ENCODE peak calls at places on chromosomes 7 and 10, in five cellular contexts. B is body of pancreas; F is tibial artery; W is naive thymus-derived CD4-positive, alpha-beta T cell; O is adrenal gland. X is an unnamed sample. For H3K4me1, the result is how much of the 10 kb centered on the place peaks cover.

GRCh38 chr10:74851834-74852233 is 25.4 kb downstream of the KAT6B start:
- DNase-seq in B (no peak), F (no peak), W (no peak), O (no peak), X (no peak)

GRCh38 chr10:19592276-19592675 is 224.0 kb upstream of the PLXDC2 start:
- DNase-seq in B (no peak), F (no peak), W (no peak), O (peak), X (no peak)

GRCh38 chr7:41874206-41874770 is 171.4 kb upstream of the INHBA start:
- DNase-seq in B (no peak), F (no peak), W (no peak), O (no peak), X (no peak)

GRCh38 chr7:1705856-1706255 is 35.8 kb downstream of the ELFN1 start:
- DNase-seq in B (peak), F (no peak), W (no peak), O (no peak), X (no peak)

GRCh38 chr7:83594076-83594475 is 54.9 kb downstream of the SEMA3E start:
- DNase-seq in B (no peak), F (no peak), W (no peak), O (no peak), X (no peak)

GRCh38 chr7:116162992-116163391 is 47.3 kb upstream of the TES start:
- DNase-seq in B (no peak), F (no peak), W (no peak), O (no peak), X (no peak)

GRCh38 chr7:75900617-75901315 is 14.2 kb upstream of the POR start:
- DNase-seq in B (no peak), F (no peak), W (no peak), O (no peak), X (no peak)

GRCh38 chr7:1447112-1447511 is 12.2 kb downstream of the MICALL2 start:
- DNase-seq in B (no peak), F (no peak), W (no peak), O (no peak), X (no peak)

GRCh38 chr10:17219024-17219423 is 9.0 kb upstream of the VIM start:
- DNase-seq in B (no peak), F (no peak), W (no peak), O (no peak), X (no peak)

GRCh38 chr10:1123198-1123597 is 67.0 kb downstream of the WDR37 start:
- DNase-seq in B (no peak), F (no peak), W (no peak), O (peak), X (no peak)

GRCh38 chr10:47255033-47255813 is 44.8 kb upstream of the GDF10 start:
- DNase-seq in B (no peak), F (no peak), W (no peak), O (no peak), X (no peak)

GRCh38 chr7:94655884-94656657 is at the start of gene SGCE:
- DNase-seq in B (peak), F (peak), W (peak), O (peak), X (peak)

GRCh38 chr7:94657771-94658693 is 2.1 kb upstream of the SGCE start:
- DNase-seq in B (peak), F (peak), W (peak), O (peak), X (peak)

GRCh38 chr7:94655562-94655883 is 410 bp downstream of the SGCE start:
- DNase-seq in B (peak), F (peak), W (no peak), O (no peak), X (no peak)

GRCh38 chr7:94656658-94656924 is 658 bp upstream of the SGCE start:
- DNase-seq in B (no peak), F (no peak), W (no peak), O (no peak), X (no peak)

GRCh38 chr7:94656925-94657731 is 1.2 kb upstream of the SGCE start:
- DNase-seq in B (no peak), F (no peak), W (peak), O (peak), X (no peak)
- H3K27ac ChIP-seq in B (peak), F (peak), W (no peak), O (no peak), X (peak)

GRCh38 chr10:124652200-124652599 is 92.0 kb downstream of the FAM53B start:
- DNase-seq in B (no peak), F (no peak), W (no peak), O (no peak), X (no peak)

GRCh38 chr10:124649209-124649608 is 95.0 kb downstream of the FAM53B start:
- DNase-seq in B (no peak), F (no peak), W (no peak), O (peak), X (peak)

GRCh38 chr10:124651402-124651887 is 92.7 kb downstream of the FAM53B start:
- DNase-seq in B (no peak), F (no peak), W (no peak), O (no peak), X (no peak)

GRCh38 chr10:124650263-124650662 is 93.9 kb downstream of the FAM53B start:
- DNase-seq in B (no peak), F (no peak), W (no peak), O (no peak), X (no peak)

GRCh38 chr10:124650820-124651401 is 93.3 kb downstream of the FAM53B start:
- DNase-seq in B (no peak), F (no peak), W (peak), O (no peak), X (no peak)
- H3K4me1 ChIP-seq in B (under half), F (under half), W (half or more), O (half or more), X (under half)

DNA sequence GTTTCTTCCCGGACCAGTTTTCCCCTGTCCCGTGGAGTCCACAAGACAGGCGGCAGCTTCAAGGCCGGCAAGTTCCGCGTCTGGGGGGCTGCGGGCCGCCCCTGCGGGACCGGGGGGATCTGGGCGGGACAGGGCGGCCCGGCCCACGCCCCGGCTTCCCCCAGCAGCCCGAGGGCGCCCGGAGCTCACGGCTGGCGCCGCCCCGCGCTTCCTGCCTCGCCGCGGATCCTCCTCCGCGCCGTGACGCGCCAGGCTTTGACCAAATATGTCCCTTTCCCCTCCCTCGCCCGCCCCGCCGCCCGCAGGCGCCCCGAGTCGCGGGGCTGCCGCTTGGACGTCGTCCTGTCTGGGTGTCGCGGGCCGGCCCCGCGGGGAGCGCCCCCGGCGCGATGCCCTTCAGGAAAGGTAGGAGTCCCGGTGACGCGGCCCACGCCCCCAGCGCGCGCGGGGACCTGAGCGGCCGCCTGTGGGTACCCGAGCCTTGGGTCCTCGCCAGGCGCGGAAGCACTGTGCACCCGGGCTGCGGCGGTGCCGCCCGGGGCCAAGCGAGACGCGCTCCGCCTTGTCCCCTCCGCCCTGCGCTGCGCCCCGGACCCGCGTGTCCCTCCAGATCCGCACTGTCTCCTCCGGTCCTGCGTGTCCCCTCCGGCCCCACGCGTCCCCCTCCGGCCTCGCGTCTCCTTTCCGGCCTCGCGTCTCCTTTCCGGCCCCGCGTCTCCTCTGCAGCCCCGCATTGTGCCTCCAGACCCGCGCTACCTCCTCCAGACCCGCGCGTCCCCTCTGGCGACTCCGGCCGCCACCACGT is 56.0 kb downstream of the RBM17 start:
- DNase-seq in B (peak), F (peak), W (peak), O (peak), X (peak)
- H3K27ac ChIP-seq in B (peak), F (peak), W (peak), O (no peak), X (peak)

GRCh38 chr10:130050008-130050407 is 60.6 kb downstream of the C10orf143 start:
- DNase-seq in B (no peak), F (peak), W (no peak), O (no peak), X (no peak)
- H3K4me1 ChIP-seq in B (under half), F (under half), W (under half), O (under half), X (under half)

DNA sequence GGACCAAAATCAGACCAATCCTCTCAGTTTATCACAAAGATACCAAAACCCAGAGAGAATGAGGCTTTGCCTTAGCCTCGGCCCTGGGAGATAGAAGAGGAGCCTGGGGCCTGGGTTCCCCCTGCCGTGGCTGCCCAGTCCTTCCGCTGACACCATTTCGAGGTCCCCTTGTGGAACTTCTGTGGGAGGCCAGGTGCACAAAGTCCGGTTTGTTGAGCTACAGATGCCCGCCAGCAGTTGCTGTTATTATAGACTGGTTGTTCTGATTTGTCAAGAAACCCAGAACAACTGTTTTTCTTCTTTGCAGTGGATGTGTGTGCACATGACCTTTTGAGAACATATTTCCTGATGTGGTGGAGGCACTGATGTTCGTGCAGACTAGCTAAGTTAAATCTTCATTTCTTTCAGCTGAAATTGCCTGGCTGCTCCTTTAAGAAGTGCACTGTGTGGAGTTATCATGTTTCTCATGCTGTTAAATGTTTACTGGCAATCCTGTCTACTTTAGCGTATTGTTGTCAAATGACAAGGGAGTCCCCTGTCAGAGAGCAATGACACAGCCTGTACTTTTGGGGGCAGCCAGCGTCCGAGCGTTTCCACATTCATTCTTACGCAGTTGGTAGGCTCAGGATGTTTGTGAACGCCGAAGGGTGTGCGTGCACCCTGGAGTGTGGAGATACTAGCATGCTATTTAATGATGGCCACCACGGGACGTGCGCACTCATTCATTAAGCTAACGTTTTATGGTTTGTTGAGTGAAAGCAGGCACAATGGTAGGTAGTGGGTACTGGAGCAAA is 47.8 kb downstream of the CUX1 start:
- DNase-seq in B (no peak), F (no peak), W (no peak), O (no peak), X (no peak)
- H3K27ac ChIP-seq in B (no peak), F (no peak), W (no peak), O (no peak), X (no peak)

GRCh38 chr7:8923164-8923806 is 489.9 kb downstream of the NXPH1 start:
- DNase-seq in B (no peak), F (no peak), W (no peak), O (no peak), X (no peak)

GRCh38 chr7:8922726-8923125 is 489.3 kb downstream of the NXPH1 start:
- DNase-seq in B (no peak), F (no peak), W (no peak), O (no peak), X (no peak)
- H3K4me1 ChIP-seq in B (under half), F (under half), W (under half), O (under half), X (under half)

GRCh38 chr7:36395171-36395894 is 5.7 kb downstream of the ANLN start:
- DNase-seq in B (no peak), F (no peak), W (no peak), O (no peak), X (no peak)
- H3K27ac ChIP-seq in B (no peak), F (no peak), W (no peak), O (no peak), X (no peak)

DNA sequence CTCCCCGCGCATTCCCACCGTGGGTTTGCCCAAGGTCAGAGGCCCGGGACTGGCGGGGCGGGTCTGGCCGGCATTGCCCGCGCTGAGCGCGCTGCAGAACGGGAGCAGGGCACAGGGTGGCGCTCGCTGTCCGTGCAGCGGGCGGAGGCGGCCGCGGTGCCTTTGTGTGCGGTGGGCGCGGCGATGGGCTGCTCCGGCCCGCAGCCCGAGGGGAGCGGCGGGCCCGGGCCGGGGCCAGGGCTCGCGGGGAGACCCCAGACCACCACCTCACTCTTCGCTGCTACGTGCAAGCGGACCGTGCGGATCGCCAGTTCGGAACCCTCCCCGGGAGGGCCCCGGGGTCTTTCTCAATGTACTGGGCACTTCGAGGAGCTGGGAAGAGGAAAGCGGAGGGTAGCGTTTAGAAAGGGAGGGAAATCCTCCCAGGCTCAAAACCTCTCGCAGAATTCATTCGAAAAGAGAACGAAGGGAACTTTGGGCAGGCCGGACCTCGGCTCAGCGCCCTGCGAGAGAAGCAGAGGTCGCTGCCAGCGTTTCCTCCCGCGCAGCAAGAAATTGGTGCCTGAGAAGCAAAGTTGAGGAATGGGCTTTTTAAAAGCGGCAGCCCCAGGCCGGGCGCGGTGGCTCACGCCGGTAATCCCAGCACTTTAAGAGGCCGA is 8.5 kb downstream of the SP8 start:
- DNase-seq in B (peak), F (no peak), W (no peak), O (peak), X (no peak)
- H3K4me1 ChIP-seq in B (under half), F (under half), W (under half), O (under half), X (under half)